ENCODE peak calls at places on chromosomes 1 and 21, in eight cellular contexts. One of them, this sample, is unnamed.

GRCh38 chr1:2417833-2418225 is 5.5 kb upstream of the PEX10 start:
- DNase-seq in H9: no peak
- DNase-seq in left lung: no peak
- DNase-seq in tibial nerve: no peak
- DNase-seq in Calu3: no peak
- DNase-seq in AG04450: no peak
- DNase-seq in A549: no peak
- DNase-seq in B cell: no peak
- DNase-seq in this sample: no peak

GRCh38 chr21:26887241-26887640 is 42.0 kb upstream of the ADAMTS1 start:
- DNase-seq in H9: no peak
- DNase-seq in left lung: no peak
- DNase-seq in tibial nerve: no peak
- DNase-seq in Calu3: no peak
- DNase-seq in AG04450: no peak
- DNase-seq in A549: no peak
- DNase-seq in B cell: no peak
- DNase-seq in this sample: no peak

GRCh38 chr1:108913105-108913948 is 36.5 kb downstream of the GPSM2 start:
- DNase-seq in H9: no peak
- DNase-seq in left lung: no peak
- DNase-seq in tibial nerve: no peak
- DNase-seq in Calu3: no peak
- DNase-seq in AG04450: no peak
- DNase-seq in A549: no peak
- DNase-seq in B cell: no peak
- DNase-seq in this sample: no peak

GRCh38 chr1:216368249-216368648 is 55.0 kb downstream of the USH2A start:
- DNase-seq in H9: no peak
- DNase-seq in left lung: no peak
- DNase-seq in tibial nerve: no peak
- DNase-seq in Calu3: no peak
- DNase-seq in AG04450: no peak
- DNase-seq in A549: no peak
- DNase-seq in B cell: no peak
- DNase-seq in this sample: no peak

GRCh38 chr1:113390871-113391642 is 742 bp downstream of the MAGI3 start:
- DNase-seq in H9: peak; percentile 52
- DNase-seq in left lung: peak; percentile 64
- DNase-seq in tibial nerve: peak; percentile 21
- DNase-seq in Calu3: peak; percentile 45
- DNase-seq in AG04450: no peak
- DNase-seq in A549: peak; percentile 8
- DNase-seq in B cell: peak; percentile 59
- DNase-seq in this sample: peak; percentile 39

GRCh38 chr1:10556430-10557005 is 81.8 kb downstream of the PEX14 start:
- DNase-seq in H9: no peak
- DNase-seq in left lung: no peak
- DNase-seq in tibial nerve: no peak
- DNase-seq in Calu3: no peak
- DNase-seq in AG04450: no peak
- DNase-seq in A549: no peak
- DNase-seq in B cell: no peak
- DNase-seq in this sample: no peak

GRCh38 chr1:166165661-166166399 is 971 bp downstream of the FAM78B start:
- DNase-seq in H9: peak; percentile 44
- DNase-seq in left lung: no peak
- DNase-seq in tibial nerve: no peak
- DNase-seq in Calu3: peak; percentile 19
- DNase-seq in AG04450: no peak
- DNase-seq in A549: no peak
- DNase-seq in B cell: peak; percentile 20
- DNase-seq in this sample: peak; percentile 39

GRCh38 chr1:38291906-38292521 is 245.4 kb upstream of the POU3F1 start:
- DNase-seq in H9: peak; percentile 75
- DNase-seq in left lung: no peak
- DNase-seq in tibial nerve: no peak
- DNase-seq in Calu3: no peak
- DNase-seq in AG04450: no peak
- DNase-seq in A549: no peak
- DNase-seq in B cell: no peak
- DNase-seq in this sample: peak; percentile 8

GRCh38 chr1:235971571-235972315 is 93.1 kb downstream of the NID1 start:
- DNase-seq in H9: peak; percentile 93
- DNase-seq in left lung: peak; percentile 94
- DNase-seq in tibial nerve: peak; percentile 92
- DNase-seq in Calu3: peak; percentile 88
- DNase-seq in AG04450: peak; percentile 85
- DNase-seq in A549: peak; percentile 88
- DNase-seq in B cell: peak; percentile 91
- DNase-seq in this sample: peak; percentile 85

GRCh38 chr1:223815865-223816264 is 29.9 kb downstream of the TP53BP2 start:
- DNase-seq in H9: no peak
- DNase-seq in left lung: no peak
- DNase-seq in tibial nerve: no peak
- DNase-seq in Calu3: no peak
- DNase-seq in AG04450: no peak
- DNase-seq in A549: no peak
- DNase-seq in B cell: no peak
- DNase-seq in this sample: no peak

GRCh38 chr1:162566870-162567269 is 5.3 kb downstream of the UAP1 start:
- DNase-seq in H9: no peak
- DNase-seq in left lung: no peak
- DNase-seq in tibial nerve: no peak
- DNase-seq in Calu3: no peak
- DNase-seq in AG04450: no peak
- DNase-seq in A549: no peak
- DNase-seq in B cell: no peak
- DNase-seq in this sample: no peak

GRCh38 chr1:215273838-215274516 is 191.4 kb downstream of the KCNK2 start:
- DNase-seq in H9: no peak
- DNase-seq in left lung: no peak
- DNase-seq in tibial nerve: no peak
- DNase-seq in Calu3: no peak
- DNase-seq in AG04450: peak; percentile 53
- DNase-seq in A549: no peak
- DNase-seq in B cell: no peak
- DNase-seq in this sample: no peak

GRCh38 chr1:78676347-78676982 is 26.8 kb downstream of the IFI44 start:
- DNase-seq in H9: no peak
- DNase-seq in left lung: no peak
- DNase-seq in tibial nerve: peak; percentile 32
- DNase-seq in Calu3: peak; percentile 64
- DNase-seq in AG04450: peak; percentile 41
- DNase-seq in A549: peak; percentile 12
- DNase-seq in B cell: peak; percentile 73
- DNase-seq in this sample: peak; percentile 36

GRCh38 chr1:18795002-18795689 is 64.3 kb downstream of the TAS1R2 start:
- DNase-seq in H9: no peak
- DNase-seq in left lung: no peak
- DNase-seq in tibial nerve: no peak
- DNase-seq in Calu3: no peak
- DNase-seq in AG04450: no peak
- DNase-seq in A549: no peak
- DNase-seq in B cell: no peak
- DNase-seq in this sample: no peak

GRCh38 chr1:8763888-8764287 is 53.6 kb downstream of the RERE start:
- DNase-seq in H9: peak; percentile 49
- DNase-seq in left lung: no peak
- DNase-seq in tibial nerve: no peak
- DNase-seq in Calu3: no peak
- DNase-seq in AG04450: no peak
- DNase-seq in A549: no peak
- DNase-seq in B cell: peak; percentile 18
- DNase-seq in this sample: peak; percentile 52

GRCh38 chr1:44822131-44822701 is 13.9 kb downstream of the BTBD19 start:
- DNase-seq in H9: no peak
- DNase-seq in left lung: no peak
- DNase-seq in tibial nerve: no peak
- DNase-seq in Calu3: no peak
- DNase-seq in AG04450: no peak
- DNase-seq in A549: no peak
- DNase-seq in B cell: no peak
- DNase-seq in this sample: no peak
- TF ChIP-seq CTCF in H9: no peak
- TF ChIP-seq CTCF in left lung: no peak
- TF ChIP-seq CTCF in tibial nerve: no peak
- TF ChIP-seq CTCF in Calu3: no peak
- TF ChIP-seq CTCF in AG04450: no peak
- TF ChIP-seq CTCF in A549: no peak
- TF ChIP-seq CTCF in B cell: no peak
- TF ChIP-seq CTCF in this sample: no peak

GRCh38 chr1:202173993-202174392 is 13.6 kb upstream of the PTPN7 start:
- DNase-seq in H9: no peak
- DNase-seq in left lung: no peak
- DNase-seq in tibial nerve: no peak
- DNase-seq in Calu3: no peak
- DNase-seq in AG04450: no peak
- DNase-seq in A549: no peak
- DNase-seq in B cell: no peak
- DNase-seq in this sample: no peak

GRCh38 chr1:202168861-202169260 is 8.5 kb upstream of the PTPN7 start:
- DNase-seq in H9: no peak
- DNase-seq in left lung: no peak
- DNase-seq in tibial nerve: no peak
- DNase-seq in Calu3: no peak
- DNase-seq in AG04450: no peak
- DNase-seq in A549: no peak
- DNase-seq in B cell: no peak
- DNase-seq in this sample: no peak

GRCh38 chr1:202172015-202172355 is 11.6 kb upstream of the PTPN7 start:
- DNase-seq in H9: no peak
- DNase-seq in left lung: no peak
- DNase-seq in tibial nerve: no peak
- DNase-seq in Calu3: no peak
- DNase-seq in AG04450: no peak
- DNase-seq in A549: no peak
- DNase-seq in B cell: no peak
- DNase-seq in this sample: no peak

GRCh38 chr1:202171292-202172014 is 11.1 kb upstream of the PTPN7 start:
- DNase-seq in H9: no peak
- DNase-seq in left lung: no peak
- DNase-seq in tibial nerve: no peak
- DNase-seq in Calu3: no peak
- DNase-seq in AG04450: no peak
- DNase-seq in A549: no peak
- DNase-seq in B cell: no peak
- DNase-seq in this sample: no peak

DNA sequence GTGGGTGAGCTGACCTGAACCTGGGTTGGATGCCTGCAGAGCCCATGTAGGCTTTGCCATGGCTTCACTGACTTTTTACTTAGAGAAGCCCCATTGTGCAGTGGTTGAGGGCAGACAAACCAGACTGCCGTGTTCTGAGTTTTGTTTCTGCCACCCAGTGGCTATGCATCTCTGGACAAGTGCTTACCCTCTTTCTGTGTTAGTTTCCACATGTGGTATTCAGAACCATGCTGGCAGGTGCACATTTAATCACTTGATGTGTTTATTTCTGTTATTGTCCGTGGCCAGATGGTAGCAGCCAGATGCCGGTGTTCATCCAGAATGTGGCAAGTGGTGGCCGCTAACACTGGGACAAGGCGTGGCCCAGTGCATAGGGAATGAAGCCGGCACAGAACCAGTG is 10.3 kb upstream of the PTPN7 start:
- DNase-seq in H9: no peak
- DNase-seq in left lung: no peak
- DNase-seq in tibial nerve: no peak
- DNase-seq in Calu3: no peak
- DNase-seq in AG04450: no peak
- DNase-seq in A549: no peak
- DNase-seq in B cell: no peak
- DNase-seq in this sample: no peak
- TF ChIP-seq CTCF in H9: no peak
- TF ChIP-seq CTCF in left lung: no peak
- TF ChIP-seq CTCF in tibial nerve: no peak
- TF ChIP-seq CTCF in Calu3: no peak
- TF ChIP-seq CTCF in AG04450: no peak
- TF ChIP-seq CTCF in A549: no peak
- TF ChIP-seq CTCF in B cell: no peak
- TF ChIP-seq CTCF in this sample: no peak

DNA sequence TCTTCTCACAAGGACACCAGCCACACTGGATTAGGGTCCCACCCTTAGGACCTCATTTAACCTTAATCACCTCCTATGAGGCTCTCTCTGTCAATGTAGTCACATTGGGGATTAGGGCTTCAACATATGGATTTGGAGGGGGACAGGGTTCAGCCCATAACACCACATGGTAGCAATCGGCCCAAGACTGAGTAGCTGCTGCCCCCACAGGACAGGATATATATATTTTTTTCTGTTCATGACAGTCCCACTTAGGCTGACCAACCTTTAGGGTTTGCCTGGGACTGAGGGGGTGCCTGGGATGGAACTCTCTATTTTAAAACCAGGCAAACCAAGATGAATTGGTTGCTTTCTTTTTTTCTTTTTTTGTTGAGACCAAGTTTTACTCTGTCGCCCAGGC is 8.2 kb upstream of the ACTL8 start:
- DNase-seq in H9: no peak
- DNase-seq in left lung: no peak
- DNase-seq in tibial nerve: no peak
- DNase-seq in Calu3: no peak
- DNase-seq in AG04450: no peak
- DNase-seq in A549: no peak
- DNase-seq in B cell: no peak
- DNase-seq in this sample: no peak
- TF ChIP-seq CTCF in H9: peak; percentile 19
- TF ChIP-seq CTCF in left lung: no peak
- TF ChIP-seq CTCF in tibial nerve: no peak
- TF ChIP-seq CTCF in Calu3: no peak
- TF ChIP-seq CTCF in AG04450: no peak
- TF ChIP-seq CTCF in A549: no peak
- TF ChIP-seq CTCF in B cell: no peak
- TF ChIP-seq CTCF in this sample: no peak

DNA sequence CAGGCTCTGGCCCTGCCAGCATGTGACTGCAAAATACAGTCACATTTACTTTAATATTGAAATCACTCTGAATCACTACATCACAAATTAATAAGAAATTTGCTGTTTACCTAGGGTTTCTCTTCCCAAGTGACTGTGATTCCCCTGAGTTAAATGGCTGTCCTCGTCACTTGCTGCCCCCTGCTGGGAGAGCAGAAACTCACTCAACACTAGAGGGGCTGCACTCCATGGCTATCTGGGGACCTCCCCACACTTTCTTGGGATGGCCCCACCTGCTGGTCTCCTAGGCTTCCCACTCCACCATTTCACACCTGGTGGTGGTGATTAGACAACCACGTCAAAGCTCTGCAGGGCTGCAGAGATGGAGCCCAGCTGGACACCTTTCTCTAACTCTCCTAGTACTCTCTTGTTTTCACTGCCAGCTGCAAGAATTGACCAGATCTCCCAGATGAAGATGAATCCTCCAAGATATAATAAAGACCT is 63.4 kb downstream of the CD2 start:
- DNase-seq in H9: peak; percentile 84
- DNase-seq in left lung: peak; percentile 50
- DNase-seq in tibial nerve: no peak
- DNase-seq in Calu3: peak; percentile 79
- DNase-seq in AG04450: no peak
- DNase-seq in A549: peak; percentile 36
- DNase-seq in B cell: peak; percentile 55
- DNase-seq in this sample: peak; percentile 65
- TF ChIP-seq CTCF in H9: peak; percentile 74
- TF ChIP-seq CTCF in left lung: peak; percentile 44
- TF ChIP-seq CTCF in tibial nerve: peak; percentile 21
- TF ChIP-seq CTCF in Calu3: peak; percentile 83
- TF ChIP-seq CTCF in AG04450: peak; percentile 39
- TF ChIP-seq CTCF in A549: peak; percentile 43
- TF ChIP-seq CTCF in B cell: peak; percentile 58
- TF ChIP-seq CTCF in this sample: peak; percentile 60

GRCh38 chr1:218257371-218257770 is 27.7 kb upstream of the RRP15 start:
- DNase-seq in H9: no peak
- DNase-seq in left lung: no peak
- DNase-seq in tibial nerve: no peak
- DNase-seq in Calu3: no peak
- DNase-seq in AG04450: no peak
- DNase-seq in A549: no peak
- DNase-seq in B cell: no peak
- DNase-seq in this sample: no peak
- TF ChIP-seq CTCF in H9: no peak
- TF ChIP-seq CTCF in left lung: no peak
- TF ChIP-seq CTCF in tibial nerve: no peak
- TF ChIP-seq CTCF in Calu3: no peak
- TF ChIP-seq CTCF in AG04450: no peak
- TF ChIP-seq CTCF in A549: no peak
- TF ChIP-seq CTCF in B cell: no peak
- TF ChIP-seq CTCF in this sample: no peak